ENCODE peak calls at places on chromosome 5, in six cellular contexts. H is SK-N-SH, X is fibroblast of mammary gland, U is PC-3, Z is dorsolateral prefrontal cortex, J is A549. F is an unnamed sample.

GRCh38 chr5:16639206-16639605 is 22.4 kb upstream of the RETREG1 start:
- DNase-seq in H (no peak), X (peak), U (no peak), Z (no peak), J (no peak), F (no peak)

GRCh38 chr5:141521244-141521781 is 32.4 kb downstream of the PCDHGC5 start:
- DNase-seq in H (no peak), X (peak), U (peak), Z (no peak), J (peak), F (peak)

GRCh38 chr5:149485655-149486615 is 65.3 kb downstream of the CSNK1A1 start:
- DNase-seq in H (peak), X (peak), U (peak), Z (no peak), J (peak), F (peak)

GRCh38 chr5:123511290-123511647 is 708 bp upstream of the CSNK1G3 start:
- DNase-seq in H (no peak), X (peak), U (peak), Z (no peak), J (peak), F (no peak)

GRCh38 chr5:91928751-91929521 is 545.8 kb upstream of the ARRDC3 start:
- DNase-seq in H (peak), X (peak), U (peak), Z (no peak), J (peak), F (peak)

GRCh38 chr5:96885518-96886338 is 9.4 kb downstream of the ERAP2 start:
- DNase-seq in H (no peak), X (no peak), U (no peak), Z (no peak), J (no peak), F (no peak)

GRCh38 chr5:3269400-3270169 is 326.0 kb upstream of the IRX1 start:
- DNase-seq in H (no peak), X (no peak), U (no peak), Z (no peak), J (no peak), F (no peak)

GRCh38 chr5:141734501-141735231 is 52.6 kb upstream of the ARAP3 start:
- DNase-seq in H (peak), X (peak), U (peak), Z (no peak), J (peak), F (peak)

GRCh38 chr5:176736271-176736965 is 73.9 kb upstream of the UNC5A start:
- DNase-seq in H (peak), X (no peak), U (no peak), Z (peak), J (no peak), F (no peak)

GRCh38 chr5:124952079-124952478 is 205.6 kb upstream of the ZNF608 start:
- DNase-seq in H (no peak), X (peak), U (no peak), Z (no peak), J (no peak), F (peak)

GRCh38 chr5:1702318-1702717 is 97.3 kb downstream of the MRPL36 start:
- DNase-seq in H (no peak), X (no peak), U (no peak), Z (no peak), J (no peak), F (no peak)

GRCh38 chr5:76337949-76338589 is 65.0 kb upstream of the IQGAP2 start:
- DNase-seq in H (peak), X (peak), U (peak), Z (no peak), J (peak), F (peak)

GRCh38 chr5:23139338-23140171 is 286.4 kb upstream of the CDH12 start:
- DNase-seq in H (peak), X (peak), U (peak), Z (no peak), J (no peak), F (peak)

GRCh38 chr5:765948-766631 is 18.4 kb downstream of the ZDHHC11B start:
- DNase-seq in H (peak), X (no peak), U (no peak), Z (no peak), J (no peak), F (no peak)

GRCh38 chr5:168941901-168942300 is 359.0 kb downstream of the SLIT3 start:
- DNase-seq in H (peak), X (peak), U (no peak), Z (no peak), J (no peak), F (no peak)

DNA sequence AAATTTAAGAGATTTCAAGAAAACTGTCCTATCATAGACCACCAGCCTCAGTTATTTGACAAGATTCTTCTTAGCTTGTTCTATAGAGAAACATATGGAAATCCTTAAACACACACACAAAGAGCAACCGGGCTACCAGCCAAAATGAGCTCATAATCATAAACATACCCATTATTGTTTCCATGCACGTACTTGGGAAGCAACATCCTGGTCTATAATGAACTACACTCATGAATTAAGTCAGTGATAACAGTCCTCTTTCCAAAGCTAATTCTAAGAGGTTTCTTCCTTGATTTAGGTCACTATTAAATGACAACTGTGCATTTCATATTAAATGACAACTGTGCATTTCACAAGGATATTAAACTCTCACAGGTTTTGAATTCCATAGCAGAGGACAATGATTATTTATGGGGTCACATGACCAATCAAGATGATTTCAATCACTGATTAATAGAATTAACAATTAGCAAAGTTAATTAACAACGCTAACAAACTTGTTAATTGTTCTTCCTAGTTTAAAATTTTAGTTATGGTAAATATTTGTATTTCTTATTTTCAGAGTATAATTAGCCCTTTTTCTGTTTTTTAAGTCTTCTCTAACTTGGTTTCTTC is 77.0 kb downstream of the OXCT1 start:
- DNase-seq in H (peak), X (peak), U (peak), Z (no peak), J (no peak), F (peak)
- TF ChIP-seq CTCF in H (no peak), X (no peak), U (no peak), Z (no peak), J (no peak), F (no peak)

GRCh38 chr5:159915913-159916840 is at the start of gene ADRA1B:
- DNase-seq in H (peak), X (peak), U (peak), Z (peak), J (peak), F (peak)

GRCh38 chr5:159917919-159918487 is 1.7 kb downstream of the ADRA1B start:
- DNase-seq in H (no peak), X (no peak), U (no peak), Z (no peak), J (peak), F (no peak)

GRCh38 chr5:159913481-159913880 is 2.8 kb upstream of the ADRA1B start:
- DNase-seq in H (no peak), X (peak), U (no peak), Z (no peak), J (no peak), F (no peak)

GRCh38 chr5:159913048-159913447 is 3.2 kb upstream of the ADRA1B start:
- DNase-seq in H (no peak), X (peak), U (peak), Z (no peak), J (peak), F (peak)

DNA sequence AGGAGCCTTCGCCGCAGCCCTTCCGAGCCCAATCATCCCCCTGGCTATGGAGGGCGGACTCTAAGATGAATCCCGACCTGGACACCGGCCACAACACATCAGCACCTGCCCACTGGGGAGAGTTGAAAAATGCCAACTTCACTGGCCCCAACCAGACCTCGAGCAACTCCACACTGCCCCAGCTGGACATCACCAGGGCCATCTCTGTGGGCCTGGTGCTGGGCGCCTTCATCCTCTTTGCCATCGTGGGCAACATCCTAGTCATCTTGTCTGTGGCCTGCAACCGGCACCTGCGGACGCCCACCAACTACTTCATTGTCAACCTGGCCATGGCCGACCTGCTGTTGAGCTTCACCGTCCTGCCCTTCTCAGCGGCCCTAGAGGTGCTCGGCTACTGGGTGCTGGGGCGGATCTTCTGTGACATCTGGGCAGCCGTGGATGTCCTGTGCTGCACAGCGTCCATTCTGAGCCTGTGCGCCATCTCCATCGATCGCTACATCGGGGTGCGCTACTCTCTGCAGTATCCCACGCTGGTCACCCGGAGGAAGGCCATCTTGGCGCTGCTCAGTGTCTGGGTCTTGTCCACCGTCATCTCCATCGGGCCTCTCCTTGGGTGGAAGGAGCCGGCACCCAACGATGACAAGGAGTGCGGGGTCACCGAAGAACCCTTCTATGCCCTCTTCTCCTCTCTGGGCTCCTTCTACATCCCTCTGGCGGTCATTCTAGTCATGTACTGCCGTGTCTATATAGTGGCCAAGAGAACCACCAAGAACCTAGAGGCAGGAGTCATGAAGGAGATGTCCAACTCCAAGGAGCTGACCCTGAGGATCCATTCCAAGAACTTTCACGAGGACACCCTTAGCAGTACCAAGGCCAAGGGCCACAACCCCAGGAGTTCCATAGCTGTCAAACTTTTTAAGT is 819 bp downstream of the ADRA1B start:
- DNase-seq in H (no peak), X (no peak), U (no peak), Z (no peak), J (peak), F (no peak)
- H3K4me3 ChIP-seq in H (peak), X (peak), U (peak), Z (peak), J (peak), F (peak)

GRCh38 chr5:10499066-10499465 is 57.4 kb downstream of the ROPN1L start:
- DNase-seq in H (no peak), X (no peak), U (no peak), Z (no peak), J (no peak), F (no peak)

GRCh38 chr5:10499776-10500175 is 58.1 kb downstream of the ROPN1L start:
- DNase-seq in H (no peak), X (no peak), U (no peak), Z (no peak), J (no peak), F (no peak)

GRCh38 chr5:10500669-10501068 is 59.0 kb downstream of the ROPN1L start:
- DNase-seq in H (no peak), X (no peak), U (no peak), Z (no peak), J (no peak), F (no peak)

GRCh38 chr5:10501554-10502075 is 59.9 kb downstream of the ROPN1L start:
- DNase-seq in H (no peak), X (peak), U (no peak), Z (no peak), J (no peak), F (no peak)

GRCh38 chr5:10498350-10498749 is 56.7 kb downstream of the ROPN1L start:
- DNase-seq in H (no peak), X (no peak), U (no peak), Z (no peak), J (no peak), F (no peak)
- TF ChIP-seq CTCF in H (no peak), X (no peak), U (no peak), Z (no peak), J (no peak), F (no peak)

DNA sequence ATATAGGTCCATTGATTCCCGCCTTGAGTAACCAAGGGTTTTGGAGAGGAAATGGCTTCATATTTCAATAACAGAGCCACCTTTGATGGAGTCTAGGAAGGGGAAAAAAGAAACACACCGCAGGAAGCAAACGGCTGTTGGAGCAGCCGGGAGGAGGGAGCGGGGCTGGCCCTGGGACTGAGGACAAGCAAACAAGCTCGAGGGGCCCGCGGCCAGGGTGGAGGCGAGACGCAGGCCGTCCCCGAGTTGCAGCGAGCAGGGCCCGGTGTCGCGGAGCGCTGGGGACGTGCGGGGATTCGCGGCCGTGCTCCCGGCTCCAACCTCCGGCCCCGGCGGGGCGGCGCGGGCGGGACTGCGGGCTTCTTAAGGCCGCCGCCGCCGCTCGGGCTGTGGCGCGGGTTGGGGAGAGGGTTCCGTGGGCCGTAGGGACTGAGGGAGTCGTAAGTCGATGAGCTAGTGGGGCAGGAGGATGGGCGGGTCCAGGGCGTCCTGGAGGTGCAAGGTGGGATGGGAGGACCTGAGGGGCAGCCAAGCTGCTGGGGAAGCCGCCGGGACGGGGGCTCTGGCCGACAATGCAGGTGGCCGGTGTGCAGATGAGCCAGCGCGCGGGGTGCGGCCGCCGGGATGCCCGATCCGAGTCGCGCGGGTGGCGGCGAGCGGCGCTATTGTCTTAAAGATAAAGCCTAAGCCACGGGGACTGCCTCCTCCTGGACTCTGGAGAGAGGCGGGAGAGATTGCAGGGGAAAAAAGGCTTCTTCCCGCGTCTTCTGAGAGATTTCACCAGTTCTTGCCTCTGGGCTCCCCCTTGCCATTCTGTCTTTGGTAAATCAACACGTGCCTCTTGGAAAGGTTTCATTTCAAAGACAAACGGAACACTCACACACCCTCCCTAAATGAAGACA is 1.5 kb upstream of the HAPLN1 start:
- DNase-seq in H (peak), X (peak), U (peak), Z (peak), J (peak), F (peak)
- H3K4me3 ChIP-seq in H (peak), X (peak), U (peak), Z (peak), J (peak), F (peak)

DNA sequence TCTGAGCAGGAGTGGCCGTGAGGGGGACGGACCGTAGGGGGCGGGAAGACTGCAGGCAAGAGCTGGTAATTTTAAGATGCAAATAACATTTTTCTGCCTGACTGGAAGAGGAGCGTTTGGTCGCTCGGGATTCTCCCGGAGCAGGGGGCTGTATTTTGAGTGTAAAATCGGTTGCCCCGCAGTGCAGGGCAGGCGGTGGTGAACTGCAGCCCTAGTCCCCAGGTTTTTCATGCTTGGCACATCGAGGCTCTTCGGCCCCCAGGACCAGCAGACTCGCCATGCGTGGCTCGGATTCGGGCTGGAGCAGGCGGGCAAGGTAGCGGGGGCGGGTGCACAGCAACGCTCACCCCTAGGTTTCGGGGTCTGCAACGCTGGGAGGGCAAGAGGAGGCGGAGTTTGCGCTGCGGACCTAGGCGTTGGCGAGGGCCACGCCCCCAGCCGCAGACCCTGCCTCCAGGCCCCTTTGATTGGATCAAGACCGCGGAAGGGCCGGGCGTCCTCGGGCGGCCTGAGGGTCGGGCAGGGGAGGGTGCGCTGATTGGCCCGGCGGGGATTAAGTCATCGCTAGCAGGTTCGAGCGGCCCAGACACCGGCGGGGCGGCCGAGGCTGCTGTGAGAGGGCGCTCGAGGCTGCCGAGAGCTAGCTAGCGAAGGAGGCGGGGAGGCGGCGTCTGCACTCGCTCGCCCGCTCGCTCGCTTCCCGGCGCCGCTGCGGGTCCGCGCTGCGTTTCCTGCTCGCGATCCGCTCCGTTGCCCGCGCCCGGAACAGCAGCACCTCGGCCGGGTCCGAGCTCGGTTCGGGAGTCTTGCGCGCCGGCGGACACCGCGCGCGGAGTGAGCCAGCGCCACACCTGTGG is at the start of gene ARHGAP26:
- DNase-seq in H (peak), X (peak), U (peak), Z (peak), J (peak), F (peak)
- TF ChIP-seq CTCF in H (peak), X (no peak), U (no peak), Z (peak), J (no peak), F (peak)

DNA sequence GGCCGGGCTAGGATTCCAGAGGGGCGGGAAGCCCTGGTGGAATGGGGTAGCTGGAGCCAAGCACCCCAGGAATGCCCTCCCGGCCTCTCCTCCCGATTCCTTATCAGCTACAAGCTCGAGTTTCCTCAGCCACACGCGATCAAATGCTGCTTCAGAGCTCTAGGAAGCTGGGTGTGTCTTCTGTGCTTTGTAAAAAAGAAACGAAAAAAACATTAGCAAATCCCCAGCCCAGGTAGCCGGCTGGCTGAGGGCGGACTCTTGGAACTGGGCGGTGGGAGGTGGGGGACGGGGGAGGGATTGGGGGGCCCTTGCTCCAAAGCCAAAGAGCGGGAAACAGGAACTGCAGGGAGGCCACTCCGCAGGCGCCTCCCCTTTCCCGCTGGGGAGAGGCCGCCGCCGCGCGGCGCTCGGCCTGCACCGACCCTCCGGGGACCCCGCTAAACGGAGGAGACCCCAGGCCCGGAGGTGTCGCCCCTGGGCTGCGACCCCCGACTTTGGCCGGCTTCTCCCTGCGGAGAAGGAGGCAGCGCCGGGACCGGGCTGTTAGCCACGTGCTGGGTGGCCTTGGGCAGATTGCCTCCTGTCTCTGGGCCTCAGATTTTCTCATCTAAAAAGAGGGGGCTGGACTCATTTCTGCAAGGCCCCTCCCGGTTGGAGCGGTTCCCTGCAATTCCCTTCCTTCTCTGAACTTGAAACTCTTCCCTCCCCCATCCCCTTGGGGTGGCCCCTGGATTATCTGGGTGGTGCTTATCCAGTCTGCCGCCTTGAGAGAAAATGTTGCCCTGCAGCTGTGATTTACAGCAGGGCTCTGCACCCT is 40.9 kb upstream of the FABP6 start:
- DNase-seq in H (no peak), X (peak), U (peak), Z (no peak), J (peak), F (peak)
- H3K4me3 ChIP-seq in H (no peak), X (peak), U (peak), Z (peak), J (peak), F (peak)

GRCh38 chr5:151923865-151924264 is 786 bp downstream of the GLRA1 start:
- DNase-seq in H (peak), X (no peak), U (peak), Z (peak), J (peak), F (peak)
- TF ChIP-seq CTCF in H (peak), X (peak), U (peak), Z (peak), J (no peak), F (peak)

DNA sequence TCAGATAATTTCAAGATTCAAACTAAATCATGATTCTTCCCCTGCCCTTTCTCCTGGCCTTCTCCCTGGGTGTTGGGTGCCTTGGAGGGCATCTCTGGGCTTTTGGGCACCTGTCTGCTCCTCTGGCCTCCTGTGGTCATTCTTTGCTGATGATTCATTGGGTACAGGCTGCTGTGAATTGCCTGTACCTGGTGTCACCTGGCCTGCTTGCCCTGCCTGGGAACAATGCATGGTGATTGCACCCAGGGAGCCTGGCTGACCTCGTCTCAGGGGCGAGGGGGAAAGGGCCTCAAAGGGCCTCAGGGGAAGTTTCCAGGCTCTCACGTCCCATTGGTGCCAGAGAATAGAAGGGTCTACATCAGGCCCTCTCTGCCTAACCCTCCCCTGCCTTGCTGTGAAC is 20.1 kb upstream of the CKMT2 start:
- DNase-seq in H (no peak), X (no peak), U (peak), Z (no peak), J (no peak), F (no peak)
- H3K4me3 ChIP-seq in H (no peak), X (no peak), U (no peak), Z (no peak), J (no peak), F (no peak)

GRCh38 chr5:103582364-103582763 is 19.8 kb upstream of the NUDT12 start:
- DNase-seq in H (peak), X (peak), U (peak), Z (no peak), J (no peak), F (no peak)
- TF ChIP-seq CTCF in H (peak), X (peak), U (peak), Z (peak), J (peak), F (peak)

F was measured in foreskin fibroblast.